ENCODE peak calls at places on chromosomes 12 and 14, in six cellular contexts. One of them, this sample, is unnamed.

GRCh38 chr12:61397668-61398067 is 862.5 kb upstream of the USP15 start:
- DNase-seq in K562: no peak
- DNase-seq in HepG2: no peak
- DNase-seq in GM12878: no peak
- DNase-seq in H1: no peak
- DNase-seq in GM12891: no peak
- DNase-seq in this sample: no peak

GRCh38 chr12:38771871-38772270 is 133.5 kb downstream of the CPNE8 start:
- DNase-seq in H1: no peak
- DNase-seq in GM12891: no peak
- DNase-seq in HepG2: no peak
- DNase-seq in K562: no peak
- DNase-seq in GM12878: peak
- DNase-seq in this sample: no peak

GRCh38 chr14:95500772-95501401 is 15.6 kb downstream of the SYNE3 start:
- DNase-seq in GM12891: no peak
- DNase-seq in K562: no peak
- DNase-seq in HepG2: no peak
- DNase-seq in GM12878: no peak
- DNase-seq in H1: no peak
- DNase-seq in this sample: no peak

GRCh38 chr12:30796891-30797371 is 42.2 kb upstream of the CAPRIN2 start:
- DNase-seq in H1: no peak
- DNase-seq in K562: no peak
- DNase-seq in GM12878: no peak
- DNase-seq in GM12891: no peak
- DNase-seq in HepG2: no peak
- DNase-seq in this sample: no peak

GRCh38 chr12:43148711-43149110 is 403.3 kb downstream of the ADAMTS20 start:
- DNase-seq in HepG2: no peak
- DNase-seq in K562: no peak
- DNase-seq in H1: no peak
- DNase-seq in GM12891: no peak
- DNase-seq in GM12878: no peak
- DNase-seq in this sample: no peak

GRCh38 chr14:73789996-73790581 is 61.5 kb upstream of the PTGR2 start:
- DNase-seq in K562: no peak
- DNase-seq in HepG2: no peak
- DNase-seq in H1: no peak
- DNase-seq in GM12878: no peak
- DNase-seq in GM12891: no peak
- DNase-seq in this sample: no peak

GRCh38 chr14:103118019-103118662 is 5.1 kb upstream of the TNFAIP2 start:
- DNase-seq in H1: no peak
- DNase-seq in K562: no peak
- DNase-seq in GM12891: no peak
- DNase-seq in HepG2: no peak
- DNase-seq in GM12878: no peak
- DNase-seq in this sample: no peak

GRCh38 chr12:2613674-2614073 is 181.1 kb upstream of the FKBP4 start:
- DNase-seq in GM12891: no peak
- DNase-seq in H1: no peak
- DNase-seq in HepG2: no peak
- DNase-seq in GM12878: peak
- DNase-seq in K562: no peak
- DNase-seq in this sample: no peak

GRCh38 chr12:230925-231671 is 17.1 kb upstream of the SLC6A12 start:
- DNase-seq in H1: no peak
- DNase-seq in GM12891: no peak
- DNase-seq in K562: no peak
- DNase-seq in HepG2: no peak
- DNase-seq in GM12878: no peak
- DNase-seq in this sample: no peak

GRCh38 chr14:33715223-33715528 is 235.7 kb downstream of the EGLN3 start:
- DNase-seq in K562: no peak
- DNase-seq in GM12878: no peak
- DNase-seq in GM12891: no peak
- DNase-seq in HepG2: no peak
- DNase-seq in H1: no peak
- DNase-seq in this sample: no peak

GRCh38 chr14:38065101-38065762 is 142.5 kb upstream of the SSTR1 start:
- DNase-seq in GM12891: no peak
- DNase-seq in GM12878: no peak
- DNase-seq in HepG2: no peak
- DNase-seq in K562: no peak
- DNase-seq in H1: no peak
- DNase-seq in this sample: no peak

GRCh38 chr14:29749327-29749726 is 178.3 kb downstream of the PRKD1 start:
- DNase-seq in H1: no peak
- DNase-seq in K562: no peak
- DNase-seq in GM12878: no peak
- DNase-seq in GM12891: no peak
- DNase-seq in HepG2: no peak
- DNase-seq in this sample: no peak

GRCh38 chr14:99718031-99718810 is 34.1 kb downstream of the CYP46A1 start:
- DNase-seq in K562: no peak
- DNase-seq in GM12891: peak
- DNase-seq in GM12878: peak
- DNase-seq in HepG2: no peak
- DNase-seq in H1: no peak
- DNase-seq in this sample: no peak

GRCh38 chr14:96090441-96091148 is 51.4 kb downstream of the C14orf132 start:
- DNase-seq in K562: no peak
- DNase-seq in H1: no peak
- DNase-seq in GM12878: no peak
- DNase-seq in GM12891: no peak
- DNase-seq in HepG2: no peak
- DNase-seq in this sample: no peak

GRCh38 chr12:107223816-107224215 is 130.5 kb upstream of the CRY1 start:
- DNase-seq in HepG2: no peak
- DNase-seq in GM12878: no peak
- DNase-seq in H1: no peak
- DNase-seq in GM12891: no peak
- DNase-seq in K562: no peak
- DNase-seq in this sample: no peak

GRCh38 chr12:1575287-1575798 is 19.0 kb downstream of the FBXL14 start:
- DNase-seq in HepG2: no peak
- DNase-seq in H1: no peak
- DNase-seq in GM12891: no peak
- DNase-seq in GM12878: no peak
- DNase-seq in K562: no peak
- DNase-seq in this sample: no peak

GRCh38 chr12:119178544-119179334 is at the start of gene HSPB8:
- DNase-seq in GM12878: no peak
- DNase-seq in GM12891: no peak
- DNase-seq in HepG2: peak
- DNase-seq in K562: peak
- DNase-seq in H1: no peak
- DNase-seq in this sample: no peak

GRCh38 chr12:12786716-12787601 is 1.5 kb downstream of the APOLD1 start:
- DNase-seq in K562: peak
- DNase-seq in H1: peak
- DNase-seq in GM12891: peak
- DNase-seq in GM12878: no peak
- DNase-seq in HepG2: peak
- DNase-seq in this sample: peak

GRCh38 chr12:40959041-40959440 is 229.1 kb upstream of the PDZRN4 start:
- DNase-seq in HepG2: no peak
- DNase-seq in GM12878: no peak
- DNase-seq in K562: no peak
- DNase-seq in GM12891: no peak
- DNase-seq in H1: no peak
- DNase-seq in this sample: no peak

GRCh38 chr14:96167224-96168148 is 37.2 kb upstream of the BDKRB2 start:
- DNase-seq in K562: no peak
- DNase-seq in GM12891: no peak
- DNase-seq in H1: no peak
- DNase-seq in HepG2: no peak
- DNase-seq in GM12878: no peak
- DNase-seq in this sample: no peak

GRCh38 chr14:30272848-30273563 is 286.0 kb upstream of the G2E3 start:
- DNase-seq in GM12891: no peak
- DNase-seq in HepG2: no peak
- DNase-seq in GM12878: no peak
- DNase-seq in H1: no peak
- DNase-seq in K562: no peak
- DNase-seq in this sample: no peak

GRCh38 chr12:114933428-114934160 is 249.6 kb upstream of the TBX3 start:
- DNase-seq in HepG2: peak
- DNase-seq in H1: no peak
- DNase-seq in K562: no peak
- DNase-seq in GM12891: no peak
- DNase-seq in GM12878: no peak
- DNase-seq in this sample: no peak

GRCh38 chr12:123057505-123058265 is 77.2 kb downstream of the ARL6IP4 start:
- DNase-seq in H1: no peak
- DNase-seq in GM12891: no peak
- DNase-seq in K562: no peak
- DNase-seq in HepG2: no peak
- DNase-seq in GM12878: no peak
- DNase-seq in this sample: no peak

GRCh38 chr14:90381999-90382451 is 14.8 kb upstream of the CALM1 start:
- DNase-seq in GM12891: no peak
- DNase-seq in GM12878: no peak
- DNase-seq in HepG2: peak
- DNase-seq in K562: peak
- DNase-seq in H1: no peak
- DNase-seq in this sample: no peak

GRCh38 chr14:90418053-90418452 is 21.2 kb downstream of the CALM1 start:
- DNase-seq in H1: no peak
- DNase-seq in GM12891: no peak
- DNase-seq in GM12878: no peak
- DNase-seq in K562: no peak
- DNase-seq in HepG2: no peak
- DNase-seq in this sample: no peak

GRCh38 chr14:30193791-30194407 is 266.3 kb upstream of the PRKD1 start:
- DNase-seq in GM12891: no peak
- DNase-seq in HepG2: no peak
- DNase-seq in K562: no peak
- DNase-seq in H1: no peak
- DNase-seq in GM12878: no peak
- DNase-seq in this sample: no peak

GRCh38 chr14:30185832-30186231 is 258.2 kb upstream of the PRKD1 start:
- DNase-seq in GM12891: no peak
- DNase-seq in K562: no peak
- DNase-seq in H1: no peak
- DNase-seq in HepG2: no peak
- DNase-seq in GM12878: no peak
- DNase-seq in this sample: no peak

GRCh38 chr12:26239508-26240328 is 44.3 kb downstream of the SSPN start:
- DNase-seq in K562: no peak
- DNase-seq in GM12878: no peak
- DNase-seq in GM12891: no peak
- DNase-seq in H1: no peak
- DNase-seq in HepG2: peak
- DNase-seq in this sample: no peak

DNA sequence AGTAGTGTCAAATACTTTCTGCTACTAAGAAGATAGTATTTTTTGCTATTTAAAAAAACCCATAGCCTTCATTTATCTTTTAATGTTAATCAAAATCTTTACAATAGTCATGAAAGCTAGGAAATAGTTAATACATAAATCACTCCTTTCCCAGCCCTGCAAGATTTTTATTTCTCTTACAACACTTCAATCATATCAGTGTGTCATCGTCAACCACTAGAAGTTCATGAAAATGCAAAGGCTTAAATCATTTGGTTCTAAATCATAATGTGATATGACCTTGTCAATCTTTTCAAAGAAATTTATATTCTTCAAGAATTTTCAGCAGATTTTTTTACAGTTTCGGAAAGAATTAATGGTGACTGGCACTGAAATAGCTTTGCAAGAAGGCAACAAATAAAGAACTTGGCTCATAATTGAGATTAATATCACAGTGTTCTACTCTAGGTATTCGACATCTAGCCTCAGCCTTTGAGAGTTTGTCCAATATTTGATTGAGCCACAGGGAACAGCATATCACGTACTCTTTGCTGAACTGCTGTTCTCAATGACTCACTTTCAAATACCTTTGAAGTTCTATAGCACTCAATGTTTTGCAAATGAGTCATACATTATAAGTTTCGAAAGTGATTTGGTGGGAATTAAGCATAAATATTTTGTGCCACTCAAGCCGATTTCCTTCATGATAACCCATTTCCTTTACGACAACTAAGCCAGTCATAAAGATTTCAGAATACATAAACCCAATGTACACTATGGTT is 383.9 kb upstream of the FOXG1 start:
- DNase-seq in GM12891: no peak
- DNase-seq in H1: no peak
- DNase-seq in K562: no peak
- DNase-seq in HepG2: peak
- DNase-seq in GM12878: no peak
- DNase-seq in this sample: no peak
- TF ChIP-seq TAF1 in GM12891: no peak
- TF ChIP-seq TAF1 in H1: no peak
- TF ChIP-seq TAF1 in K562: no peak
- TF ChIP-seq TAF1 in HepG2: no peak
- TF ChIP-seq TAF1 in GM12878: no peak
- TF ChIP-seq TAF1 in this sample: no peak

GRCh38 chr12:109461846-109462766 is 15.0 kb downstream of the KCTD10 start:
- DNase-seq in H1: no peak
- DNase-seq in K562: peak
- DNase-seq in GM12878: no peak
- DNase-seq in HepG2: peak
- DNase-seq in GM12891: no peak
- DNase-seq in this sample: no peak
- TF ChIP-seq POLR2A in H1: no peak
- TF ChIP-seq POLR2A in K562: no peak
- TF ChIP-seq POLR2A in GM12878: no peak
- TF ChIP-seq POLR2A in HepG2: no peak
- TF ChIP-seq POLR2A in GM12891: no peak
- TF ChIP-seq POLR2A in this sample: no peak

DNA sequence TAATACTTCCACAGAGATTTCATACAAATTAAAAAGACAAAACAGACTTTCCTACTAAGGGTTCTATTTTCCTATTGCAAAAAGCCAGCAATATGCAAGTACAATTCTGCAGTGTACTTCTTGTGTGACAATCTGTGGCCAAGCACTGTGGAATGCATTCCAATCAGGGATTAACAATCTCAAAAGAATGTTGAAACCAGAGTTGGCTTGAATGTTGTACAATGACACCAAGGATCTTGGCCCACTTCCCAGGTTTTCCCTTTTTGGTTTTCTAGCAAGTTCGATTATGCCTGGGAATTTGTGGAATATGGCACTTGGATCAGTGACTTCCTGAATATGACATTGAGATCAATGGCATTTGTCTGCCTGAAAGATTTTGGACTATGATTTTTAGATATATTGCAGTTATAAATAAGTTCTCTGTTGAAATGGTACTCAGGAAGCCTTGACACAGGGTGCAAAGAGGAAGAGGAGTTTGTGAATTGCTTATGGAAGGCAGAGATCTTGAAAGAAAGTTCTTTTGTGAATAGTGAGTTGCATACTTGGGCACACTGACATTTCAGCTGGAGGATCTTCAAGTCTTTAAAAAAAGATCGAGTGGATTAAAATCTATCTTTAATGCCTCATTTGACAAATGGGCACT is 81.4 kb upstream of the FERMT2 start:
- DNase-seq in GM12891: no peak
- DNase-seq in HepG2: peak
- DNase-seq in GM12878: no peak
- DNase-seq in H1: no peak
- DNase-seq in K562: no peak
- DNase-seq in this sample: no peak
- TF ChIP-seq POLR2AphosphoS5 in GM12891: no peak
- TF ChIP-seq POLR2AphosphoS5 in HepG2: no peak
- TF ChIP-seq POLR2AphosphoS5 in GM12878: no peak
- TF ChIP-seq POLR2AphosphoS5 in H1: no peak
- TF ChIP-seq POLR2AphosphoS5 in K562: no peak
- TF ChIP-seq POLR2AphosphoS5 in this sample: no peak

GRCh38 chr12:76588881-76589565 is 29.5 kb upstream of the OSBPL8 start:
- DNase-seq in HepG2: no peak
- DNase-seq in H1: no peak
- DNase-seq in GM12891: no peak
- DNase-seq in K562: no peak
- DNase-seq in GM12878: no peak
- DNase-seq in this sample: no peak
- TF ChIP-seq TAF1 in HepG2: no peak
- TF ChIP-seq TAF1 in H1: no peak
- TF ChIP-seq TAF1 in GM12891: no peak
- TF ChIP-seq TAF1 in K562: no peak
- TF ChIP-seq TAF1 in GM12878: no peak
- TF ChIP-seq TAF1 in this sample: no peak

This sample was measured in GM12892.